ENCODE peak calls at places on chromosomes 7 and 10, in ten cellular contexts. D is MCF 10A; L is NCI-H2081; S is fibroblast of lung; T is AG08395; Y is SHP77; B is activated T-cell treated with anti-CD3 and anti-CD28 coated beads for 1 hour; O is type B pancreatic cell; W is Ammon's horn; R is stimulated activated naive B cell treated with anti-CD40 and anti-IgM and Interleukin-4, amounts not matched to agents 10 μg/mL and 1 μg/mL and 100 μg/mL, for 72 hours. Z is an unnamed sample.

GRCh38 chr7:158558816-158559215 is 28.8 kb downstream of the PTPRN2 start:
- DNase-seq in D (no peak), L (no peak), S (no peak), T (no peak), Y (no peak), B (no peak), O (no peak), W (no peak), R (no peak), Z (no peak)

GRCh38 chr7:16604054-16604453 is 41.5 kb downstream of the ANKMY2 start:
- DNase-seq in D (peak), L (no peak), S (no peak), T (no peak), Y (no peak), B (no peak), O (no peak), W (no peak), R (no peak), Z (no peak)

GRCh38 chr7:99949645-99950228 is 20.3 kb upstream of the GJC3 start:
- DNase-seq in D (no peak), L (no peak), S (peak), T (no peak), Y (no peak), B (no peak), O (no peak), W (no peak), R (no peak), Z (no peak)

GRCh38 chr10:58932126-58932525 is 244.3 kb upstream of the PHYHIPL start:
- DNase-seq in D (no peak), L (no peak), S (peak), T (peak), Y (no peak), B (no peak), O (no peak), W (no peak), R (no peak), Z (peak)

GRCh38 chr7:18399624-18400235 is 95.8 kb upstream of the HDAC9 start:
- DNase-seq in D (no peak), L (no peak), S (peak), T (peak), Y (no peak), B (no peak), O (no peak), W (no peak), R (no peak), Z (peak)

GRCh38 chr10:23368816-23369640 is 24.4 kb upstream of the C10orf67 start:
- DNase-seq in D (no peak), L (no peak), S (peak), T (no peak), Y (no peak), B (no peak), O (no peak), W (no peak), R (no peak), Z (no peak)

GRCh38 chr10:5501976-5502902 is 2.9 kb upstream of the CALML5 start:
- DNase-seq in D (no peak), L (no peak), S (no peak), T (no peak), Y (no peak), B (no peak), O (no peak), W (no peak), R (no peak), Z (no peak)

GRCh38 chr7:129078455-129078854 is 23.5 kb upstream of the TNPO3 start:
- DNase-seq in D (no peak), L (no peak), S (no peak), T (no peak), Y (no peak), B (no peak), O (no peak), W (no peak), R (no peak), Z (no peak)

GRCh38 chr7:47950714-47951113 is 2.4 kb upstream of the PKD1L1 start:
- DNase-seq in D (peak), L (no peak), S (no peak), T (no peak), Y (no peak), B (no peak), O (peak), W (no peak), R (no peak), Z (no peak)

GRCh38 chr7:37826825-37827224 is 21.6 kb upstream of the NME8 start:
- DNase-seq in D (no peak), L (no peak), S (no peak), T (no peak), Y (no peak), B (no peak), O (no peak), W (no peak), R (no peak), Z (no peak)

GRCh38 chr7:122143751-122144711 is at the start of gene AASS:
- DNase-seq in D (peak), L (peak), S (peak), T (peak), Y (peak), B (peak), O (peak), W (peak), R (peak), Z (peak)

GRCh38 chr7:134943785-134944400 is 42.4 kb upstream of the AGBL3 start:
- DNase-seq in D (peak), L (peak), S (no peak), T (no peak), Y (peak), B (no peak), O (no peak), W (peak), R (no peak), Z (no peak)

GRCh38 chr7:95330194-95331003 is 6.1 kb upstream of the PON1 start:
- DNase-seq in D (peak), L (no peak), S (peak), T (no peak), Y (no peak), B (no peak), O (no peak), W (peak), R (no peak), Z (no peak)

GRCh38 chr10:105800626-105801025 is 1159.5 kb downstream of the SORCS3 start:
- DNase-seq in D (no peak), L (no peak), S (peak), T (no peak), Y (no peak), B (no peak), O (no peak), W (no peak), R (no peak), Z (no peak)

GRCh38 chr10:132298038-132298935 is 9.5 kb downstream of the STK32C start:
- DNase-seq in D (no peak), L (no peak), S (no peak), T (no peak), Y (no peak), B (no peak), O (no peak), W (no peak), R (no peak), Z (no peak)

GRCh38 chr7:158646766-158647474 is 57.7 kb downstream of the NCAPG2 start:
- DNase-seq in D (peak), L (no peak), S (no peak), T (no peak), Y (peak), B (no peak), O (no peak), W (no peak), R (no peak), Z (no peak)

GRCh38 chr7:150361807-150362621 is 6.6 kb upstream of the REPIN1 start:
- DNase-seq in D (no peak), L (no peak), S (no peak), T (no peak), Y (no peak), B (no peak), O (no peak), W (no peak), R (no peak), Z (no peak)

GRCh38 chr7:50197547-50197946 is 104.5 kb upstream of the ZPBP start:
- DNase-seq in D (peak), L (no peak), S (no peak), T (no peak), Y (peak), B (no peak), O (no peak), W (no peak), R (peak), Z (peak)

GRCh38 chr7:49928787-49929186 is 155.3 kb downstream of the VWC2 start:
- DNase-seq in D (no peak), L (no peak), S (no peak), T (no peak), Y (no peak), B (no peak), O (no peak), W (no peak), R (no peak), Z (no peak)

GRCh38 chr10:86964061-86964846 is 4.0 kb upstream of the ADIRF start:
- DNase-seq in D (no peak), L (no peak), S (no peak), T (no peak), Y (no peak), B (no peak), O (peak), W (no peak), R (no peak), Z (no peak)

GRCh38 chr10:113770346-113770745 is 18.9 kb downstream of the PLEKHS1 start:
- DNase-seq in D (no peak), L (no peak), S (no peak), T (no peak), Y (no peak), B (no peak), O (no peak), W (no peak), R (no peak), Z (no peak)

GRCh38 chr7:98418636-98419315 is 17.9 kb upstream of the BAIAP2L1 start:
- DNase-seq in D (peak), L (no peak), S (peak), T (peak), Y (peak), B (no peak), O (no peak), W (no peak), R (no peak), Z (peak)

GRCh38 chr10:52469970-52470705 is 156.1 kb downstream of the DKK1 start:
- DNase-seq in D (no peak), L (no peak), S (no peak), T (no peak), Y (no peak), B (no peak), O (no peak), W (no peak), R (no peak), Z (no peak)

GRCh38 chr7:69823151-69823744 is 225.0 kb downstream of the AUTS2 start:
- DNase-seq in D (no peak), L (no peak), S (no peak), T (no peak), Y (no peak), B (no peak), O (no peak), W (no peak), R (no peak), Z (no peak)

GRCh38 chr10:125811251-125811650 is 11.8 kb downstream of the UROS start:
- DNase-seq in D (no peak), L (no peak), S (no peak), T (peak), Y (no peak), B (no peak), O (no peak), W (no peak), R (no peak), Z (no peak)

GRCh38 chr7:45430397-45430796 is 143.8 kb upstream of the ADCY1 start:
- DNase-seq in D (no peak), L (no peak), S (no peak), T (no peak), Y (no peak), B (no peak), O (no peak), W (no peak), R (no peak), Z (no peak)

GRCh38 chr10:58637372-58637771 is 124.7 kb downstream of the BICC1 start:
- DNase-seq in D (no peak), L (no peak), S (peak), T (peak), Y (no peak), B (no peak), O (no peak), W (no peak), R (no peak), Z (no peak)

GRCh38 chr10:132443998-132444876 is 47.2 kb downstream of the PWWP2B start:
- DNase-seq in D (no peak), L (no peak), S (no peak), T (no peak), Y (no peak), B (no peak), O (no peak), W (no peak), R (no peak), Z (no peak)

GRCh38 chr7:2689951-2690705 is 2.1 kb downstream of the AMZ1 start:
- DNase-seq in D (no peak), L (no peak), S (peak), T (no peak), Y (peak), B (no peak), O (no peak), W (no peak), R (no peak), Z (peak)

GRCh38 chr7:32958046-32959025 is 1.1 kb downstream of the FKBP9 start:
- DNase-seq in D (peak), L (peak), S (peak), T (peak), Y (peak), B (no peak), O (no peak), W (peak), R (no peak), Z (no peak)

GRCh38 chr10:102312683-102313082 is 67.4 kb downstream of the GBF1 start:
- DNase-seq in D (no peak), L (no peak), S (peak), T (peak), Y (no peak), B (no peak), O (no peak), W (no peak), R (no peak), Z (peak)

GRCh38 chr10:108849688-108850087 is 1073.6 kb downstream of the XPNPEP1 start:
- DNase-seq in D (no peak), L (no peak), S (no peak), T (no peak), Y (no peak), B (no peak), O (no peak), W (no peak), R (no peak), Z (no peak)

GRCh38 chr10:7563770-7564169 is 103.0 kb downstream of the ITIH5 start:
- DNase-seq in D (no peak), L (peak), S (no peak), T (no peak), Y (no peak), B (no peak), O (no peak), W (peak), R (no peak), Z (no peak)

GRCh38 chr10:116511365-116511764 is 34.4 kb upstream of the PNLIP start:
- DNase-seq in D (no peak), L (no peak), S (no peak), T (no peak), Y (no peak), B (no peak), O (no peak), W (peak), R (no peak), Z (no peak)

GRCh38 chr10:111203615-111204014 is 126.8 kb downstream of the ADRA2A start:
- DNase-seq in D (no peak), L (no peak), S (no peak), T (no peak), Y (no peak), B (no peak), O (no peak), W (no peak), R (no peak), Z (no peak)

GRCh38 chr10:71679425-71679824 is 40.2 kb downstream of the C10orf105 start:
- DNase-seq in D (no peak), L (no peak), S (no peak), T (no peak), Y (no peak), B (no peak), O (no peak), W (no peak), R (no peak), Z (no peak)

GRCh38 chr10:50260791-50261281 is 9.5 kb upstream of the ASAH2 start:
- DNase-seq in D (no peak), L (no peak), S (peak), T (no peak), Y (no peak), B (no peak), O (no peak), W (no peak), R (peak), Z (no peak)

GRCh38 chr7:149027055-149027454 is 1.2 kb downstream of the PDIA4 start:
- DNase-seq in D (no peak), L (no peak), S (no peak), T (no peak), Y (no peak), B (no peak), O (no peak), W (no peak), R (no peak), Z (no peak)